ENCODE peak calls at places on chromosomes 13 and 19, in four cellular contexts. J is MG63, N is tibial nerve, P is NCI-H1417. Q is an unnamed sample.

GRCh38 chr13:21639604-21640003 is 31.3 kb upstream of the FGF9 start:
- DNase-seq in P (peak), N (no peak), J (no peak), Q (peak)

GRCh38 chr19:57302020-57302465 is 18.2 kb upstream of the ZNF543 start:
- DNase-seq in J (peak), P (no peak), N (no peak), Q (no peak)

GRCh38 chr13:23799945-23800344 is 89.3 kb downstream of the MIPEP start:
- DNase-seq in J (no peak), P (no peak), N (no peak), Q (no peak)

GRCh38 chr19:5857203-5858081 is 6.2 kb upstream of the FUT3 start:
- DNase-seq in N (no peak), J (no peak), P (no peak), Q (no peak)

GRCh38 chr13:33639158-33639557 is 178.8 kb upstream of the RFC3 start:
- DNase-seq in J (peak), P (no peak), N (no peak), Q (no peak)

GRCh38 chr19:55636723-55637122 is 4.1 kb upstream of the ZNF580 start:
- DNase-seq in P (no peak), N (no peak), J (no peak), Q (no peak)

GRCh38 chr19:33054623-33055022 is 10.1 kb downstream of the RHPN2 start:
- DNase-seq in P (no peak), J (peak), N (no peak), Q (no peak)

GRCh38 chr19:752652-753517 is 2.0 kb downstream of the MISP start:
- DNase-seq in P (peak), N (peak), J (peak), Q (no peak)

GRCh38 chr13:72186730-72187422 is 319.9 kb upstream of the DACH1 start:
- DNase-seq in P (no peak), N (no peak), J (no peak), Q (no peak)

GRCh38 chr19:14147797-14148605 is 11.6 kb upstream of the ASF1B start:
- DNase-seq in J (peak), P (no peak), N (peak), Q (peak)

GRCh38 chr19:46520616-46521015 is 24.9 kb upstream of the PNMA8B start:
- DNase-seq in J (no peak), N (no peak), P (no peak), Q (no peak)

GRCh38 chr19:29624489-29625210 is 18.6 kb downstream of the POP4 start:
- DNase-seq in P (no peak), N (no peak), J (peak), Q (no peak)

GRCh38 chr13:92823059-92823458 is 403.5 kb upstream of the GPC6 start:
- DNase-seq in J (no peak), P (peak), N (no peak), Q (peak)

GRCh38 chr19:13505761-13506549 is at the start of gene CACNA1A:
- DNase-seq in P (no peak), N (no peak), J (peak), Q (no peak)